ENCODE peak calls at places on chromosomes 16 and 17, in six cellular contexts. Y is left ventricle myocardium inferior; S is CD4-positive, alpha-beta T cell; N is A549; H is MM.1S; T is OCI-LY7. U is an unnamed sample.
A peak's percentile ranks its signal among the peaks of the same experiment; 100 is the strongest.

GRCh38 chr17:39753514-39754160 is 15.9 kb downstream of the GRB7 start:
- DNase-seq in Y (peak; percentile 64), S (peak; percentile 70), N (no peak), H (peak; percentile 60), T (peak; percentile 78), U (peak; percentile 69)

GRCh38 chr16:11224894-11225676 is 30.9 kb downstream of the SOCS1 start:
- DNase-seq in Y (peak; percentile 26), S (peak; percentile 76), N (no peak), H (peak; percentile 79), T (peak; percentile 86), U (peak; percentile 63)

GRCh38 chr17:67686246-67686645 is 31.5 kb upstream of the NOL11 start:
- DNase-seq in Y (no peak), S (no peak), N (no peak), H (no peak), T (no peak), U (no peak)

GRCh38 chr16:67641779-67642708 is 2.9 kb upstream of the CARMIL2 start:
- DNase-seq in Y (peak; percentile 80), S (no peak), N (no peak), H (no peak), T (no peak), U (no peak)

GRCh38 chr17:1630662-1631061 is 2.0 kb upstream of the SLC43A2 start:
- DNase-seq in Y (no peak), S (no peak), N (no peak), H (no peak), T (peak; percentile 35), U (no peak)

GRCh38 chr16:2512920-2513404 is 790 bp upstream of the ATP6V0C start:
- DNase-seq in Y (no peak), S (peak; percentile 36), N (no peak), H (peak; percentile 19), T (peak; percentile 65), U (no peak)

GRCh38 chr17:73278465-73279453 is 17.1 kb upstream of the CPSF4L start:
- DNase-seq in Y (peak; percentile 41), S (no peak), N (no peak), H (no peak), T (no peak), U (no peak)

GRCh38 chr16:68382296-68382718 is 66.0 kb downstream of the SMPD3 start:
- DNase-seq in Y (no peak), S (no peak), N (peak; percentile 27), H (peak; percentile 54), T (peak; percentile 65), U (no peak)

GRCh38 chr17:31452101-31452500 is 60.6 kb downstream of the RAB11FIP4 start:
- DNase-seq in Y (no peak), S (no peak), N (no peak), H (no peak), T (no peak), U (no peak)

GRCh38 chr17:62720126-62720850 is 87.8 kb downstream of the MARCHF10 start:
- DNase-seq in Y (no peak), S (no peak), N (peak; percentile 55), H (no peak), T (no peak), U (no peak)

GRCh38 chr16:85781685-85782370 is 17.5 kb downstream of the EMC8 start:
- DNase-seq in Y (peak; percentile 63), S (no peak), N (no peak), H (no peak), T (no peak), U (no peak)

GRCh38 chr16:86945166-86945900 is 367.0 kb downstream of the FOXL1 start:
- DNase-seq in Y (no peak), S (no peak), N (no peak), H (no peak), T (no peak), U (no peak)

GRCh38 chr17:75783803-75784472 is 668 bp upstream of the UNK start:
- DNase-seq in Y (no peak), S (no peak), N (no peak), H (no peak), T (peak; percentile 70), U (no peak)

GRCh38 chr16:85947511-85948509 is 48.8 kb downstream of the IRF8 start:
- DNase-seq in Y (no peak), S (peak; percentile 15), N (no peak), H (peak; percentile 64), T (peak; percentile 36), U (no peak)

GRCh38 chr16:9909072-9909471 is 273.2 kb downstream of the GRIN2A start:
- DNase-seq in Y (no peak), S (no peak), N (no peak), H (no peak), T (no peak), U (no peak)

GRCh38 chr16:9128346-9129342 is 37.2 kb downstream of the HAPSTR1 start:
- DNase-seq in Y (no peak), S (no peak), N (no peak), H (no peak), T (no peak), U (no peak)

GRCh38 chr16:12187939-12188673 is 211.6 kb downstream of the SNX29 start:
- DNase-seq in Y (no peak), S (no peak), N (peak; percentile 13), H (no peak), T (no peak), U (no peak)

GRCh38 chr17:50689251-50689650 is 18.5 kb downstream of the ANKRD40 start:
- DNase-seq in Y (no peak), S (no peak), N (peak; percentile 76), H (no peak), T (no peak), U (no peak)

GRCh38 chr17:47846741-47847340 is 4.1 kb downstream of the SP6 start:
- DNase-seq in Y (no peak), S (no peak), N (no peak), H (no peak), T (no peak), U (no peak)

GRCh38 chr17:39264119-39264518 is 38.4 kb upstream of the STAC2 start:
- DNase-seq in Y (peak; percentile 69), S (no peak), N (no peak), H (no peak), T (no peak), U (no peak)

GRCh38 chr16:83205896-83206295 is 579.1 kb downstream of the CDH13 start:
- DNase-seq in Y (no peak), S (no peak), N (no peak), H (no peak), T (no peak), U (no peak)

GRCh38 chr17:2195729-2196128 is 107.9 kb downstream of the SMG6 start:
- DNase-seq in Y (no peak), S (no peak), N (no peak), H (no peak), T (no peak), U (no peak)

GRCh38 chr16:67530013-67530939 is 1.6 kb downstream of the RIPOR1 start:
- DNase-seq in Y (peak; percentile 82), S (no peak), N (no peak), H (peak; percentile 53), T (peak; percentile 34), U (no peak)

GRCh38 chr17:5527647-5528250 is 41.4 kb downstream of the MIS12 start:
- DNase-seq in Y (no peak), S (no peak), N (no peak), H (no peak), T (no peak), U (no peak)

GRCh38 chr16:35910409-35910808 is 2451.0 kb downstream of the TP53TG3F start:
- DNase-seq in Y (no peak), S (no peak), N (no peak), H (no peak), T (no peak), U (no peak)
- H3K9me3 ChIP-seq in Y (peaks cover 8% of the 10 kb centered on the region), S (peaks cover 3% of the 10 kb centered on the region), N (peaks cover 6% of the 10 kb centered on the region), H (no peaks in the 10 kb centered on the region), T (no peaks in the 10 kb centered on the region), U (no peaks in the 10 kb centered on the region)

GRCh38 chr17:22704674-22705073 is 1012.4 kb downstream of the KCNJ18 start:
- DNase-seq in Y (no peak), S (no peak), N (peak; percentile 40), H (no peak), T (no peak), U (no peak)
- H3K9me3 ChIP-seq in Y (no peaks in the 10 kb centered on the region), S (peaks cover 4% of the 10 kb centered on the region), N (no peaks in the 10 kb centered on the region), H (no peaks in the 10 kb centered on the region), T (no peaks in the 10 kb centered on the region), U (no peaks in the 10 kb centered on the region)

GRCh38 chr16:31754998-31755615 is 118.5 kb upstream of the ZNF267 start:
- DNase-seq in Y (no peak), S (no peak), N (peak; percentile 10), H (no peak), T (no peak), U (no peak)
- H3K9me3 ChIP-seq in Y (peaks cover 96% of the 10 kb centered on the region), S (peaks cover 93% of the 10 kb centered on the region), N (peaks cover 92% of the 10 kb centered on the region), H (peaks cover 3% of the 10 kb centered on the region), T (peaks cover 71% of the 10 kb centered on the region), U (peaks cover 61% of the 10 kb centered on the region)

DNA sequence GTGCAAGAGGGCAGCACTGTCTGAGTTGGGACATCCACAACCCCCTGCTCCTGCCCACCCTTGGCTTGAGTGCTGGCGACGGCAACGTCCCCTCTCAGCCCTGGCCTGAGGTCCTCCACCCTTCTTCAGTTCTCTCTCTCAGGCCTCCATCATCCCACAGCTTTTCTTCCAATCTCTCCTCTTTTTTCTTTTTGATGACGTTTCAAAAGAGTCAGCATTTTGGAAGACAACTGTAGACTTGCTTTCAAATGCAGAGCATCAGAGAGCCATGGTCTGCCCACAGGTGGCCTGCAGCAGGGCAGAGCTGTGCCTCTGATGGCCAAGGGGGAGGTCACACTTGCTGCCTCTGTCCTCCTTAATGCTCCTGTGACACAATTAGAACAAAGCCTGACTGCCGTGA is 775.4 kb downstream of the KCNJ18 start:
- DNase-seq in Y (no peak), S (no peak), N (no peak), H (no peak), T (no peak), U (no peak)
- H3K9me3 ChIP-seq in Y (no peaks in the 10 kb centered on the region), S (peaks cover 7% of the 10 kb centered on the region), N (no peaks in the 10 kb centered on the region), H (no peaks in the 10 kb centered on the region), T (no peaks in the 10 kb centered on the region), U (no peaks in the 10 kb centered on the region)

GRCh38 chr17:82882715-82883446 is 43.1 kb upstream of the ZNF750 start:
- DNase-seq in Y (no peak), S (peak; percentile 78), N (no peak), H (no peak), T (no peak), U (peak; percentile 69)

GRCh38 chr17:82881900-82882714 is 42.3 kb upstream of the ZNF750 start:
- DNase-seq in Y (peak; percentile 57), S (no peak), N (no peak), H (no peak), T (no peak), U (no peak)

GRCh38 chr17:82884923-82885322 is 45.1 kb upstream of the ZNF750 start:
- DNase-seq in Y (no peak), S (peak; percentile 31), N (no peak), H (no peak), T (peak; percentile 82), U (no peak)

GRCh38 chr17:82884341-82884871 is 44.6 kb upstream of the ZNF750 start:
- DNase-seq in Y (no peak), S (no peak), N (no peak), H (no peak), T (no peak), U (no peak)

DNA sequence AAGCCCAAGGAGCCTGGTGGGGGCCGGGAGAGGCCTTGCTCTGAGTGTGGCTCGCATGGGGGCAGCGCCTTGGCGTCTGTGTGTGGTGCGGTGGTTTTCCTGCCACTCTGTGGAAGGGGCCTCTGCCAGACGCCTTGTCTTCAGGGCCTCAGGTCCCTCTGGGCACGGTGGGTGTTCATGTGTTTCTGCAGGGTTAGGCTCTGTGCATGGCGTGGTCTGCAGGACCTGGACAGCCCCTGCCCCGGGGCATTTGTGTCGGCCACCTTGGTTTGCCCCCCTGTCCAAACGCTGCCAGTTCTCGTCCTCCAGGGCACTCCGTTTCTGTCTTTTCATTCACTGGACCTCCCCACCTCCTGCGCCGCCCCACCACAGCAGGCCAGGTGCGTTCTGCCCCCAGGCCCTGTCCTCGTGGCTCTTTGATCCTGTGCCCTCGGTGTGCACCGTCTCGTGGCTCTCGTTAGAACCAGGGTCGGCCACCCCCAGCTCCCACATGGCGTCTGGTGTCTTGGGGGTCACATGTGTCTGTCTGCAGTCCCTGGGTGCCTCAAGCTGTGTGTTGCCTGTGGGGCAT is 43.7 kb upstream of the ZNF750 start:
- DNase-seq in Y (no peak), S (no peak), N (no peak), H (no peak), T (no peak), U (no peak)
- H3K9me3 ChIP-seq in Y (no peaks in the 10 kb centered on the region), S (no peaks in the 10 kb centered on the region), N (no peaks in the 10 kb centered on the region), H (no peaks in the 10 kb centered on the region), T (no peaks in the 10 kb centered on the region), U (no peaks in the 10 kb centered on the region)